ENCODE peak calls at places on chromosomes 6 and 20, in five cellular contexts. C is GM04504, U is aorta, X is posterior cingulate gyrus, S is neural crest cell. F is an unnamed sample.

GRCh38 chr6:313917-314316 is 21.6 kb downstream of the DUSP22 start:
- DNase-seq in S (no peak), C (no peak), X (no peak), U (no peak), F (no peak)

GRCh38 chr6:156885562-156885961 is 108.4 kb downstream of the ARID1B start:
- DNase-seq in C (no peak), U (no peak), X (no peak), S (no peak), F (no peak)

GRCh38 chr6:71294121-71294523 is 5.5 kb downstream of the OGFRL1 start:
- DNase-seq in U (no peak), C (peak), X (no peak), S (no peak), F (no peak)

GRCh38 chr6:160248538-160248937 is 10.1 kb downstream of the SLC22A2 start:
- DNase-seq in X (no peak), C (peak), U (no peak), S (no peak), F (no peak)

GRCh38 chr6:4611441-4612129 is 164.6 kb upstream of the CDYL start:
- DNase-seq in S (no peak), X (no peak), C (no peak), U (no peak), F (no peak)

GRCh38 chr6:90297866-90298381 is 1.3 kb upstream of the BACH2 start:
- DNase-seq in U (no peak), C (no peak), S (no peak), X (no peak), F (no peak)

GRCh38 chr20:43006651-43007375 is 182.9 kb downstream of the PTPRT start:
- DNase-seq in C (no peak), S (no peak), X (no peak), U (no peak), F (no peak)

GRCh38 chr6:121971886-121972285 is 427.6 kb upstream of the HSF2 start:
- DNase-seq in U (no peak), C (no peak), S (no peak), X (no peak), F (no peak)

GRCh38 chr6:56746767-56747504 is 104.2 kb upstream of the DST start:
- DNase-seq in X (no peak), C (no peak), U (no peak), S (no peak), F (no peak)

GRCh38 chr6:112205521-112206458 is 48.6 kb downstream of the LAMA4 start:
- DNase-seq in X (no peak), S (no peak), C (no peak), U (no peak), F (peak)

GRCh38 chr20:49854190-49854875 is 41.7 kb downstream of the SLC9A8 start:
- DNase-seq in S (no peak), X (no peak), U (no peak), C (no peak), F (no peak)

GRCh38 chr6:11307226-11307625 is 74.8 kb upstream of the NEDD9 start:
- DNase-seq in C (no peak), X (no peak), U (no peak), S (no peak), F (no peak)

GRCh38 chr6:117840541-117840983 is 66.5 kb upstream of the SLC35F1 start:
- DNase-seq in S (peak), C (no peak), X (no peak), U (no peak), F (peak)

F was measured in NT2/D1.